ENCODE peak calls at places on chromosome 9, in nine cellular contexts. D is tibial artery, N is upper lobe of left lung, A is right lobe of liver, K is GM23338, P is uterus, V is heart left ventricle, Z is stomach, R is PC-9. W is an unnamed sample. For H3K4me1 and H3K36me3, the result is how much of the 10 kb centered on the place peaks cover.

GRCh38 chr9:77454668-77455067 is 193.5 kb downstream of the GNA14 start:
- DNase-seq in D (no peak), N (no peak), A (no peak), K (no peak), P (no peak), V (no peak), Z (no peak), R (no peak), W (no peak)

GRCh38 chr9:124784503-124784902 is 7.6 kb downstream of the OLFML2A start:
- DNase-seq in D (no peak), N (peak), A (no peak), K (no peak), P (peak), V (no peak), Z (no peak), R (no peak), W (no peak)

GRCh38 chr9:98742325-98743280 is 33.9 kb upstream of the GABBR2 start:
- DNase-seq in D (no peak), N (no peak), A (no peak), K (no peak), P (no peak), V (no peak), Z (no peak), R (no peak), W (no peak)

GRCh38 chr9:132383462-132383883 is 23.2 kb downstream of the TTF1 start:
- DNase-seq in D (no peak), N (no peak), A (no peak), K (no peak), P (no peak), V (no peak), Z (no peak), R (no peak), W (no peak)

GRCh38 chr9:127194881-127195713 is 69.5 kb upstream of the GARNL3 start:
- DNase-seq in D (no peak), N (no peak), A (no peak), K (peak), P (no peak), V (no peak), Z (no peak), R (peak), W (no peak)

GRCh38 chr9:72041775-72042194 is 18.6 kb downstream of the C9orf57 start:
- DNase-seq in D (peak), N (peak), A (peak), K (no peak), P (peak), V (no peak), Z (no peak), R (peak), W (no peak)

GRCh38 chr9:117737721-117738226 is 33.6 kb downstream of the TLR4 start:
- DNase-seq in D (no peak), N (no peak), A (no peak), K (no peak), P (no peak), V (no peak), Z (no peak), R (no peak), W (no peak)

GRCh38 chr9:104815851-104816565 is 52.1 kb downstream of the NIPSNAP3B start:
- DNase-seq in D (no peak), N (no peak), A (no peak), K (no peak), P (no peak), V (no peak), Z (no peak), R (no peak), W (no peak)

GRCh38 chr9:123003467-123003866 is 30.0 kb upstream of the GPR21 start:
- DNase-seq in D (no peak), N (no peak), A (no peak), K (no peak), P (no peak), V (no peak), Z (no peak), R (no peak), W (no peak)

GRCh38 chr9:132074736-132075135 is 4.9 kb downstream of the MED27 start:
- DNase-seq in D (peak), N (no peak), A (no peak), K (no peak), P (no peak), V (no peak), Z (no peak), R (no peak), W (no peak)

GRCh38 chr9:132114102-132114707 is 34.5 kb upstream of the MED27 start:
- DNase-seq in D (peak), N (peak), A (peak), K (peak), P (peak), V (peak), Z (peak), R (peak), W (peak)

GRCh38 chr9:109229682-109230081 is 62.6 kb upstream of the FRRS1L start:
- DNase-seq in D (no peak), N (no peak), A (no peak), K (no peak), P (no peak), V (no peak), Z (no peak), R (no peak), W (no peak)

GRCh38 chr9:134179595-134179917 is 15.2 kb upstream of the RNU6ATAC start:
- DNase-seq in D (no peak), N (no peak), A (no peak), K (no peak), P (no peak), V (no peak), Z (no peak), R (no peak), W (no peak)

GRCh38 chr9:87556821-87557220 is 59.2 kb downstream of the DAPK1 start:
- DNase-seq in D (peak), N (peak), A (no peak), K (no peak), P (no peak), V (no peak), Z (no peak), R (no peak), W (no peak)

GRCh38 chr9:68739631-68740174 is 34.7 kb downstream of the PIP5K1B start:
- DNase-seq in D (no peak), N (no peak), A (no peak), K (no peak), P (no peak), V (no peak), Z (peak), R (no peak), W (no peak)

GRCh38 chr9:133701321-133701980 is 36.7 kb downstream of the SARDH start:
- DNase-seq in D (no peak), N (no peak), A (no peak), K (no peak), P (peak), V (peak), Z (no peak), R (no peak), W (no peak)

GRCh38 chr9:7983361-7983974 is 183.9 kb upstream of the DMAC1 start:
- DNase-seq in D (no peak), N (no peak), A (no peak), K (no peak), P (no peak), V (no peak), Z (no peak), R (no peak), W (no peak)

GRCh38 chr9:34279431-34279830 is 49.6 kb downstream of the KIF24 start:
- DNase-seq in D (no peak), N (no peak), A (no peak), K (no peak), P (no peak), V (no peak), Z (no peak), R (no peak), W (no peak)

GRCh38 chr9:136674786-136675349 is 12.2 kb downstream of the EGFL7 start:
- DNase-seq in D (no peak), N (peak), A (peak), K (no peak), P (no peak), V (no peak), Z (peak), R (no peak), W (peak)

GRCh38 chr9:77521091-77521490 is 127.0 kb downstream of the GNA14 start:
- DNase-seq in D (no peak), N (no peak), A (no peak), K (no peak), P (peak), V (no peak), Z (no peak), R (no peak), W (no peak)

GRCh38 chr9:134198771-134199170 is 34.4 kb upstream of the RNU6ATAC start:
- DNase-seq in D (no peak), N (no peak), A (peak), K (no peak), P (no peak), V (no peak), Z (no peak), R (no peak), W (no peak)

GRCh38 chr9:76255781-76256455 is 138.3 kb downstream of the RFK start:
- DNase-seq in D (peak), N (peak), A (no peak), K (no peak), P (peak), V (no peak), Z (peak), R (no peak), W (no peak)

GRCh38 chr9:98410185-98410697 is 154.8 kb upstream of the TBC1D2 start:
- DNase-seq in D (no peak), N (no peak), A (no peak), K (peak), P (no peak), V (no peak), Z (no peak), R (no peak), W (no peak)

GRCh38 chr9:120781236-120781635 is 12.0 kb downstream of the FBXW2 start:
- DNase-seq in D (no peak), N (no peak), A (no peak), K (no peak), P (no peak), V (no peak), Z (no peak), R (no peak), W (no peak)

GRCh38 chr9:120779227-120779626 is 14.0 kb downstream of the FBXW2 start:
- DNase-seq in D (no peak), N (no peak), A (no peak), K (no peak), P (no peak), V (no peak), Z (no peak), R (no peak), W (no peak)

GRCh38 chr9:120787906-120788305 is 5.3 kb downstream of the FBXW2 start:
- DNase-seq in D (no peak), N (peak), A (no peak), K (no peak), P (no peak), V (no peak), Z (no peak), R (no peak), W (no peak)

GRCh38 chr9:120780367-120780766 is 12.8 kb downstream of the FBXW2 start:
- DNase-seq in D (no peak), N (no peak), A (no peak), K (no peak), P (no peak), V (no peak), Z (no peak), R (no peak), W (no peak)

GRCh38 chr9:120783611-120784047 is 9.6 kb downstream of the FBXW2 start:
- DNase-seq in D (no peak), N (no peak), A (no peak), K (no peak), P (no peak), V (no peak), Z (no peak), R (no peak), W (no peak)
- H3K4me1 ChIP-seq in D (under half), N (under half), A (half or more), K (under half), P (under half), V (under half), Z (half or more), R (under half), W (under half)

GRCh38 chr9:130692365-130692764 is 1.2 kb upstream of the EXOSC2 start:
- DNase-seq in D (no peak), N (no peak), A (peak), K (peak), P (peak), V (no peak), Z (no peak), R (no peak), W (no peak)
- TF ChIP-seq CTCF in D (no peak), N (no peak), A (peak), K (peak), P (no peak), V (no peak), Z (no peak), R (no peak), W (no peak)

DNA sequence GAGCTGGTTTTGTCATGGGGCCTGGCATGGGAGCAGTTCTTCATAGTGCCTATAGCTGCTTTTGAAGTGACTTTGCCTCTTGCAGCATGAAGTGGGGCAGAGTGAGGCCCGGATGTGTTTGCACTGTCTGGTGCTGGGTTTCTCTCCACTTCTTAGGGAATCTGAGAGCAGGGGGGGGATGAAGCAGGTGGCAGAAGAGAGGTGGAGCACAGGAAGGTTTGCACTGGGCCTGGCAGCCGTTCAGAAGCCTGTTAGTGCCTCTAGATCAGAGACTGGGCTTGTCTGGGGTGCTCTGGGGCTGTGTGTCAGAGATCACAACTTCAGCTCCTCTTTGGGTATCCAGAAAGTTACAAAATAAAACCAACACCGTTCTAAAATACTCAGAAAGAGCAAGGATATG is 18.4 kb downstream of the USP20 start:
- DNase-seq in D (no peak), N (no peak), A (no peak), K (no peak), P (no peak), V (no peak), Z (no peak), R (no peak), W (no peak)
- H3K36me3 ChIP-seq in D (half or more), N (half or more), A (under half), K (under half), P (under half), V (half or more), Z (half or more), R (under half), W (under half)

GRCh38 chr9:100058699-100059579 is 39.9 kb downstream of the ERP44 start:
- DNase-seq in D (no peak), N (no peak), A (no peak), K (no peak), P (no peak), V (no peak), Z (no peak), R (no peak), W (no peak)

GRCh38 chr9:100057624-100058023 is 41.2 kb downstream of the ERP44 start:
- DNase-seq in D (no peak), N (no peak), A (no peak), K (no peak), P (no peak), V (no peak), Z (no peak), R (no peak), W (no peak)

GRCh38 chr9:100064872-100065581 is 33.8 kb downstream of the ERP44 start:
- DNase-seq in D (no peak), N (no peak), A (no peak), K (no peak), P (no peak), V (no peak), Z (no peak), R (no peak), W (no peak)

GRCh38 chr9:100066539-100066938 is 32.3 kb downstream of the ERP44 start:
- DNase-seq in D (no peak), N (no peak), A (no peak), K (no peak), P (no peak), V (no peak), Z (no peak), R (no peak), W (no peak)

DNA sequence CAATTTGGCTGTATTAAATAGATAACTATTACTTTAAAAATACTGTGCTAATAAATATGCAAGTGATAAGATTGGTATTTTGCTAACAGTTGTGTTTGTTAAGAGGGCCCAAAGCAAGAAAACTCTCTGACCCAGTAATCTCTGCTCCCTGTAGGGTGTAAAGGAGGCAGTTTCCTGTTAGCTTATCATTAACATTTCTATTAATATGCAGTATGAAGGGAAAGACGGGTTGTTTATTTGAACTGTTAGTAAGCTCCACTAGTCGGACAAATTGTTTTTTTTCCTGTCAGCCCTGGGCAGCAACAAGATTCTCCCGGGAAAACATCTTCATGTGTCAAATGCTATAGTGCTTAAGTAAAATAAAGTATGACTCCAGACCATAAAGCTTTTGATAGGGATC is 35.6 kb downstream of the ERP44 start:
- DNase-seq in D (no peak), N (no peak), A (no peak), K (peak), P (no peak), V (no peak), Z (no peak), R (no peak), W (no peak)
- H3K4me1 ChIP-seq in D (under half), N (under half), A (under half), K (under half), P (under half), V (under half), Z (under half), R (under half), W (under half)